ENCODE peak calls at places on chromosome 19, in four cellular contexts. One of them, this sample, is unnamed.

GRCh38 chr19:4499318-4499717 is 19.0 kb downstream of the PLIN4 start:
- DNase-seq in PC-3: no peak
- DNase-seq in AG04450: no peak
- DNase-seq in tibial nerve: no peak
- DNase-seq in this sample: no peak

GRCh38 chr19:6087074-6087506 is 23.2 kb downstream of the RFX2 start:
- DNase-seq in PC-3: no peak
- DNase-seq in tibial nerve: no peak
- DNase-seq in AG04450: no peak
- DNase-seq in this sample: no peak

GRCh38 chr19:3509566-3509989 is 3.5 kb downstream of the FZR1 start:
- DNase-seq in tibial nerve: no peak
- DNase-seq in PC-3: peak; percentile 84
- DNase-seq in AG04450: no peak
- DNase-seq in this sample: no peak

GRCh38 chr19:33303791-33304759 is 1.7 kb upstream of the CEBPA start:
- DNase-seq in tibial nerve: no peak
- DNase-seq in AG04450: no peak
- DNase-seq in PC-3: no peak
- DNase-seq in this sample: no peak

GRCh38 chr19:42816901-42817300 is 51.4 kb upstream of the PSG8 start:
- DNase-seq in PC-3: no peak
- DNase-seq in tibial nerve: no peak
- DNase-seq in AG04450: no peak
- DNase-seq in this sample: no peak

GRCh38 chr19:3809881-3810707 is 23.9 kb upstream of the MATK start:
- DNase-seq in tibial nerve: no peak
- DNase-seq in AG04450: no peak
- DNase-seq in PC-3: no peak
- DNase-seq in this sample: no peak

GRCh38 chr19:2613507-2614295 is 88.8 kb downstream of the GNG7 start:
- DNase-seq in PC-3: peak; percentile 53
- DNase-seq in tibial nerve: no peak
- DNase-seq in AG04450: no peak
- DNase-seq in this sample: no peak

GRCh38 chr19:50214699-50215543 is 11.5 kb downstream of the MYH14 start:
- DNase-seq in AG04450: no peak
- DNase-seq in tibial nerve: no peak
- DNase-seq in PC-3: peak; percentile 97
- DNase-seq in this sample: no peak

GRCh38 chr19:8609210-8610040 is 1.1 kb downstream of the ADAMTS10 start:
- DNase-seq in PC-3: no peak
- DNase-seq in tibial nerve: peak; percentile 35
- DNase-seq in AG04450: no peak
- DNase-seq in this sample: no peak

GRCh38 chr19:4043410-4043809 is 23.3 kb downstream of the ZBTB7A start:
- DNase-seq in AG04450: no peak
- DNase-seq in PC-3: no peak
- DNase-seq in tibial nerve: no peak
- DNase-seq in this sample: no peak

GRCh38 chr19:46959962-46960556 is 59.6 kb upstream of the NPAS1 start:
- DNase-seq in AG04450: no peak
- DNase-seq in PC-3: peak; percentile 36
- DNase-seq in tibial nerve: no peak
- DNase-seq in this sample: no peak

GRCh38 chr19:12769689-12770088 is 5.7 kb downstream of the HOOK2 start:
- DNase-seq in AG04450: no peak
- DNase-seq in PC-3: no peak
- DNase-seq in tibial nerve: no peak
- DNase-seq in this sample: no peak

DNA sequence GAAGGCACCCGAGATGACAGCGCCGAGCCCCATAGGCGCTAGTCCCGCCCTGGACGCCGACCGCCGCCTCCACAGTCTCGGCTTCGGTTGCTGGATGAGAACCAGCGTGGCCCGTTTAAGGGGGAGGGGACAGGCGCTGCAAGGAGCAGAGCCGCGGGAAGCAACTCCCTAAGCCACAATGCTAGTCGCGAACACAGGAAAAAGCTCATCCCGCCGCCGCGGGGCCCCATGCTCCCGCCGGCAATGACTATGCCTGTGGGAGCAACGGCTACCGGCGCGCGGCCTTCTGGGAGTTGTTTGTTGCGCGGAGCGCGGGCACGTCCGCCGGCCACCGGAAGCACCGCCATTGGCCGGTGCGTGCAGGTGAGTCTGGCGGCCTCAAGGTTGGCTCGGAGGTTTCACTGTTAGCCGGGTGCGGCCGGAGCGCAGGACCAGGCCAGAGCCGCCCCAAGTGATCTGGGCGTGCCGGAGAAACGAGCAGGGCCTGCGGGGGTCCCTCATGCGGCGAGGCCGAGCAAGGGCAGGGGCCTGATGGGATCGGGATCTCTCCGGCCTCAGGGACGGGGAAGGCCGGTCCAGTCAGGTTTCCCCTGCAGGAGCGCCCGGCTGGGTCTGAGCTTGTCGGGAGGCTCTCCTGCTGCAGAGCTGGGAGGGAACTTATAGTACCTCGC is at the start of gene ZNF544:
- DNase-seq in tibial nerve: no peak
- DNase-seq in AG04450: peak; percentile 15
- DNase-seq in PC-3: peak; percentile 80
- DNase-seq in this sample: peak; percentile 25
- TF ChIP-seq CTCF in tibial nerve: no peak
- TF ChIP-seq CTCF in AG04450: peak; percentile 40
- TF ChIP-seq CTCF in PC-3: no peak
- TF ChIP-seq CTCF in this sample: peak; percentile 18

DNA sequence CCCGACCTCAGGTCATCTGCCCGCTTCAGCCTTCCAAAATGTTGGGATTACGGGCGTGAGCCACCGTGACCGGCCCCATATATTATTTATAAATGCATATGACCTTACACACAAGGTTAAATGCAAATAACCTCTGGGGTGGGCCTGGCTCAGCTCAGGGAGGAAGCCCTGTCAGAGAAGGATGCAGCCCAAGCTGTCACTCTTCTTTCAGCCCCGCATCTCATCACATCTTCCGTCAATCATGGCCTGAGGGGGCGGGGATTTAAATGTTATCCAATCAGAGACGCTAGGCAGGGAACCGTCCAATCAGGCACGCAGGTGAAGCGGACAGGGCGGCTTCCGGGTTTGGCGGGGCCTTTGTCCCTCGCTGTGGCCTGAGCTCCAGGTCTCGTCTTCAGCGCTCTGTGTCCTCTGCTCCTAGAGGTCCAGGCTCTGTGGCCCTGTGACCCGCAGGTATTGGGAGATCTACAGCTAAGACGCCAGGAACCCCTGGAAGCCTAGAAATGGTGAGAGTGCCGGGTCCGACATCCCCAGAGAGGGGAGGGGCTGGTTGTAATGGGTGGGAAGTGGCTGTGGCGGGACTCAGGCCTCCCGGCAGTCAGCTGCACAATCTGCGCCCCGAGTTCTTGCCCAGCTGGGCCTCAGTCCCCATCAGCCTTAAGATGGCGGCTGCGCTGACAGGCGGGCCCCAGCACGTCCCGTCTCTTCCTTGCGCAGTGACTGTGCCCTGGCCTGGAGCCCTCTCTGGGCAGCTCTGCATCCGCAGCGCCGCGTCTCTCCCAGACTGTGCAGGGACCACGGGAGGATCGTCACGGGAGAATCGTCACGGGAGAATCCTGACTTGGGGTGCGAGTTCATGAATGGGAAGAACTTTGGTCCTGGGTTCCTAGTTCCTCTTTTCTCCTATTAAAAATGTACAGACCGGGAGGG is at the start of gene ZNF430:
- DNase-seq in PC-3: peak; percentile 97
- DNase-seq in AG04450: peak; percentile 73
- DNase-seq in tibial nerve: peak; percentile 94
- DNase-seq in this sample: peak; percentile 78
- TF ChIP-seq CTCF in PC-3: no peak
- TF ChIP-seq CTCF in AG04450: no peak
- TF ChIP-seq CTCF in tibial nerve: no peak
- TF ChIP-seq CTCF in this sample: no peak

GRCh38 chr19:39820696-39821095 is 13.3 kb downstream of the DYRK1B start:
- DNase-seq in AG04450: no peak
- DNase-seq in tibial nerve: no peak
- DNase-seq in PC-3: no peak
- DNase-seq in this sample: no peak
- TF ChIP-seq CTCF in AG04450: no peak
- TF ChIP-seq CTCF in tibial nerve: no peak
- TF ChIP-seq CTCF in PC-3: no peak
- TF ChIP-seq CTCF in this sample: no peak

DNA sequence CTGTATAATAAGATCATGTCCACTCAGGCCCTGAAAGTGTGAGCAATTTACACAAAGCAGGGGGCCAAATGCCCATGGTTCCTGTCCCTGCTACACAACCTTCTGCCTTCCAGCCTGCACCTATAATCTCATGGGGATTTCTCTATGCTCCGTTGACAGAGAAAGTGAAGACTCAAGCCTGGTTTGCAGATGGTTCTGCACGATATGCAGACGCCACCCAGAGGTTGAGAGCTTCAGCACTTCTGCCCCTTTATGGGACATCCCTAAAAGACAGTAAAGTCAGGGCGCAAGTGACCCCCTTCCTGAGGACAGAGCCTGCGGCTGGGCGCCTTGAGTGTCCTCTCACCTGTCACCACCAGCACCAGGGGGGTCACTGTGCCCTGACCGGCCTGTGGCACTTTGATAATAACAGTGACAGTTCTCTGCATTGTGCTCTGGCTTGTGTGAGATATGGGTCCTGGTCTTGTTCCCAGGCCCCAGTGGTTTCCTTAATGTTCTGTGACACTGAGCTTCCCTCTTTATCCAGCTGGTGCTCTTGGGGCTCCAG is 15.1 kb downstream of the LILRA5 start:
- DNase-seq in PC-3: peak; percentile 25
- DNase-seq in tibial nerve: no peak
- DNase-seq in AG04450: no peak
- DNase-seq in this sample: no peak
- TF ChIP-seq CTCF in PC-3: no peak
- TF ChIP-seq CTCF in tibial nerve: no peak
- TF ChIP-seq CTCF in AG04450: no peak
- TF ChIP-seq CTCF in this sample: no peak

GRCh38 chr19:49019242-49019932 is 2.5 kb upstream of the LHB start:
- DNase-seq in AG04450: no peak
- DNase-seq in tibial nerve: no peak
- DNase-seq in PC-3: peak; percentile 55
- DNase-seq in this sample: no peak

GRCh38 chr19:49017041-49017665 is at the start of gene LHB:
- DNase-seq in PC-3: no peak
- DNase-seq in tibial nerve: no peak
- DNase-seq in AG04450: no peak
- DNase-seq in this sample: no peak

GRCh38 chr19:49016067-49016839 is 638 bp downstream of the LHB start:
- DNase-seq in AG04450: no peak
- DNase-seq in tibial nerve: no peak
- DNase-seq in PC-3: no peak
- DNase-seq in this sample: no peak

GRCh38 chr19:49020342-49020741 is 3.5 kb upstream of the LHB start:
- DNase-seq in tibial nerve: no peak
- DNase-seq in PC-3: no peak
- DNase-seq in AG04450: no peak
- DNase-seq in this sample: no peak

DNA sequence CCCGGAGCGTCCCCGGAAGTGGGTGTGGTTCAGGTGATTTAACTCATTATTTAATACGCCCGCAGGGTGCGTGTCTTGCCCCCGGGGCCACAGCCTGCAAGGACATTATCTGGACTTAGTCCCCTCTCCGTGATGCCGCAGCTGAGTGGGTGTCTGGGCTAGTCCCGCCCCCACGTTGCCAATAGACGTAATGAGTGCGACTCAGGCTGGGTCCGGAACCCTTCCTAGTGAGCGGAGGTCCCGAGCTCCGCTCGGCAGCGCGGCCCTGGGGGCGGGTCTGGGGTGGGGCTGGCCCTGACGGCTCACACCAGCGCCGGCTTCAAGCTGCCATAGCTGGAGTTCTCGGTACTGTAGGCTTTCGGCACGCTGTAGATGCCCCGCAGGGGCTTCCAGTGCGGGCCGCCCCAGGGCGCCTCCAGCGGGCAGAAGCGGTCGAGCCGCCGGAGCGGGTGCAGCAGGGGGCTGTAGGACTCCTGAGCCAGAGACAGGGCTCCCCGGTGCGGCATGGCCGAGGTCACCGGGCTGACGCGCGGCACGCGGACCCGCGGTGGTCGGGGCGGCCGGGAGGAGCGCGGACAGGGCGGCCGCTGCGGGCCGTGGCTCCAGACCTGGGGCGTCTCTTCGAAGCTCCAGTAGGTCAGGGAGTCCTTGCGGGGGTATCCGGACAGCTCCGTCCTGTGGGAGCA is 918 bp upstream of the LHB start:
- DNase-seq in tibial nerve: no peak
- DNase-seq in PC-3: peak; percentile 59
- DNase-seq in AG04450: no peak
- DNase-seq in this sample: no peak
- TF ChIP-seq CTCF in tibial nerve: peak; percentile 38
- TF ChIP-seq CTCF in PC-3: peak; percentile 27
- TF ChIP-seq CTCF in AG04450: peak; percentile 58
- TF ChIP-seq CTCF in this sample: peak; percentile 55

GRCh38 chr19:11252665-11253355 is 9.5 kb downstream of the DOCK6 start:
- DNase-seq in PC-3: no peak
- DNase-seq in AG04450: no peak
- DNase-seq in tibial nerve: no peak
- DNase-seq in this sample: no peak

GRCh38 chr19:11251650-11252314 is 10.5 kb downstream of the DOCK6 start:
- DNase-seq in tibial nerve: no peak
- DNase-seq in PC-3: no peak
- DNase-seq in AG04450: no peak
- DNase-seq in this sample: no peak

GRCh38 chr19:11257827-11258380 is 4.4 kb downstream of the DOCK6 start:
- DNase-seq in AG04450: no peak
- DNase-seq in tibial nerve: no peak
- DNase-seq in PC-3: no peak
- DNase-seq in this sample: no peak

GRCh38 chr19:11256189-11256588 is 6.1 kb downstream of the DOCK6 start:
- DNase-seq in PC-3: no peak
- DNase-seq in tibial nerve: no peak
- DNase-seq in AG04450: no peak
- DNase-seq in this sample: no peak

DNA sequence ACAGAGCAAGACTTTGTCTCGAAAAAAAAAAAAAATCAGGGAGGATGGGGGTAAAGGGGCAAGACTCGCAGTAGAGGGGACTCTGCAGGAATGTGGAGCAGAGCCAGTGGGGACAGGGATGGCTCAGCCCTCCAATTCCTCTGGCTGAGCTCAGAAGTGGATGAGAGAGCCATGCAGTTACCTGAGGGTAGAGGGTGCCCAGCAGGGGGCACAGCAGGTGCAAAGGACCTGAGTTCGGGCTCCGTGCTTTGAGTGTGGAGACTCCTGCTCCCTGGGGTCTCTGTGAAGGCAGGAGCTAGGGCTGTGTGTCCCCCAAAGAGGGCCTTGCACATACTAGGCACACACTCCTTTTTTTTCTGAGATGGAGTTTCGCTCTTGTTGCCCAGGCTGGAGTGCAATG is 7.7 kb downstream of the DOCK6 start:
- DNase-seq in PC-3: peak; percentile 37
- DNase-seq in AG04450: no peak
- DNase-seq in tibial nerve: no peak
- DNase-seq in this sample: no peak
- TF ChIP-seq CTCF in PC-3: peak; percentile 56
- TF ChIP-seq CTCF in AG04450: no peak
- TF ChIP-seq CTCF in tibial nerve: no peak
- TF ChIP-seq CTCF in this sample: no peak

GRCh38 chr19:54674021-54674617 is 11.3 kb downstream of the LILRB4 start:
- DNase-seq in tibial nerve: no peak
- DNase-seq in PC-3: peak; percentile 75
- DNase-seq in AG04450: no peak
- DNase-seq in this sample: no peak
- TF ChIP-seq CTCF in tibial nerve: no peak
- TF ChIP-seq CTCF in PC-3: peak; percentile 93
- TF ChIP-seq CTCF in AG04450: peak; percentile 34
- TF ChIP-seq CTCF in this sample: peak; percentile 43

GRCh38 chr19:30686252-30686762 is 314.1 kb downstream of the ZNF536 start:
- DNase-seq in PC-3: no peak
- DNase-seq in tibial nerve: no peak
- DNase-seq in AG04450: no peak
- DNase-seq in this sample: no peak
- TF ChIP-seq CTCF in PC-3: peak; percentile 35
- TF ChIP-seq CTCF in tibial nerve: peak; percentile 9
- TF ChIP-seq CTCF in AG04450: no peak
- TF ChIP-seq CTCF in this sample: peak; percentile 39